ENCODE peak calls at places on chromosome 1, in seven cellular contexts. V, Y, I, S, C, O and E are unnamed samples. For H3K36me3, the result is how much of the 10 kb centered on the place peaks cover.

GRCh38 chr1:205453466-205453865 is 2.4 kb downstream of the BLACAT1 start:
- DNase-seq in C (no peak), S (no peak), I (no peak), Y (no peak), O (no peak), V (no peak), E (no peak)

GRCh38 chr1:235266325-235266724 is 61.7 kb downstream of the ARID4B start:
- DNase-seq in C (no peak), S (no peak), O (no peak), Y (no peak), V (no peak), I (peak), E (no peak)

GRCh38 chr1:43367026-43367903 is 546 bp downstream of the ELOVL1 start:
- DNase-seq in Y (peak), V (peak), C (peak), O (peak), S (peak), I (peak), E (no peak)

GRCh38 chr1:119367332-119368124 is 1.1 kb upstream of the HAO2 start:
- DNase-seq in Y (no peak), O (peak), V (no peak), I (peak), S (no peak), C (no peak), E (no peak)

GRCh38 chr1:55560246-55560645 is 345.1 kb upstream of the USP24 start:
- DNase-seq in I (no peak), S (no peak), V (no peak), Y (no peak), C (no peak), O (no peak), E (no peak)

GRCh38 chr1:68449901-68450300 is at the start of gene RPE65:
- DNase-seq in I (no peak), Y (no peak), C (no peak), V (no peak), O (no peak), S (no peak), E (no peak)

GRCh38 chr1:240831191-240831631 is 219.3 kb upstream of the GREM2 start:
- DNase-seq in V (no peak), C (no peak), Y (no peak), I (peak), S (no peak), O (peak), E (no peak)

GRCh38 chr1:161473363-161473762 is 31.9 kb upstream of the FCGR2A start:
- DNase-seq in Y (no peak), C (no peak), I (peak), V (no peak), O (no peak), S (no peak), E (no peak)

GRCh38 chr1:219239518-219239917 is 65.8 kb downstream of the LYPLAL1 start:
- DNase-seq in Y (no peak), I (no peak), S (no peak), C (no peak), O (no peak), V (no peak), E (no peak)

GRCh38 chr1:21362096-21362495 is 71.8 kb upstream of the ECE1 start:
- DNase-seq in C (no peak), I (no peak), O (peak), S (no peak), V (no peak), Y (no peak), E (no peak)

GRCh38 chr1:228416217-228416971 is at the start of gene TRIM17:
- DNase-seq in Y (peak), C (no peak), S (no peak), V (no peak), O (no peak), I (peak), E (no peak)

GRCh38 chr1:107793896-107794440 is 171.0 kb downstream of the VAV3 start:
- DNase-seq in S (no peak), C (no peak), I (no peak), O (no peak), Y (no peak), V (no peak), E (no peak)

GRCh38 chr1:28519946-28520725 is 14.3 kb downstream of the RCC1 start:
- DNase-seq in S (no peak), O (no peak), C (no peak), V (no peak), I (no peak), Y (no peak), E (no peak)

GRCh38 chr1:209443361-209443931 is 140.1 kb upstream of the CAMK1G start:
- DNase-seq in C (no peak), Y (no peak), V (no peak), S (no peak), O (no peak), I (no peak), E (no peak)

GRCh38 chr1:174405219-174405618 is 42.5 kb upstream of the GPR52 start:
- DNase-seq in V (no peak), Y (no peak), O (no peak), S (no peak), I (no peak), C (no peak), E (no peak)

GRCh38 chr1:201376107-201376463 is 1.4 kb downstream of the TNNT2 start:
- DNase-seq in I (no peak), V (no peak), S (no peak), O (no peak), C (no peak), Y (no peak), E (no peak)

GRCh38 chr1:201379733-201380242 is 2.3 kb upstream of the TNNT2 start:
- DNase-seq in O (no peak), C (no peak), I (no peak), V (peak), Y (no peak), S (no peak), E (no peak)

GRCh38 chr1:201376464-201377374 is 761 bp downstream of the TNNT2 start:
- DNase-seq in Y (no peak), V (peak), O (peak), S (no peak), I (peak), C (no peak), E (no peak)

GRCh38 chr1:201378804-201379203 is 1.3 kb upstream of the TNNT2 start:
- DNase-seq in C (no peak), Y (no peak), I (no peak), V (no peak), S (peak), O (no peak), E (no peak)

DNA sequence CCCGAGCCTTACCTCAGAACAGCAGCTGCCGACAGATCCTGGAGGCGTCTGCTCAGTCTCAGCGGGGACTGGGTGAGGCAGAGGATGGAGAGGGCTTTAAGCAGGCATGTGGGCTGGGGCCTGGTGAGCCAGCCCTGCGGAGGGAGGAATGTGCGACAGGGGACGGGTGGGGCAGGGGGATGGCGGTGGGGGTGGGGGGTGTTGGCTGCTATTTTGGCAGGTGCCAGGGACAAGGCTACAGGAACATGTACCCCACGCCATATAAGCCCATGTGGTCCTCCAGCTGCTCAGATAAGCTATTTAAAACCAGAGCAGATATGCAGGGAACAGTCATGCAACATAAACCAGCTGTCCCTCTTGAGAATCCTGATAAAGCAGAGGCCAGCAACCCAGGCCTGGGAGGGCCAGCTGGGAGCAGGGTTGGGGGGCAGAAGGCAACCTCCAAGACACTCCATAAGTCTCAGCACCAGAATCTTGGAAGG is at the start of gene TNNT2:
- DNase-seq in O (no peak), Y (no peak), S (peak), V (peak), C (no peak), I (no peak), E (peak)
- H3K4me3 ChIP-seq in O (no peak), Y (no peak), S (peak), V (no peak), C (no peak), I (no peak), E (peak)

GRCh38 chr1:229471175-229471574 is 37.0 kb downstream of the NUP133 start:
- DNase-seq in S (no peak), Y (no peak), O (no peak), C (no peak), I (no peak), V (no peak), E (no peak)

GRCh38 chr1:229479660-229480399 is 28.3 kb downstream of the NUP133 start:
- DNase-seq in I (no peak), O (no peak), V (no peak), Y (no peak), S (no peak), C (no peak), E (no peak)

GRCh38 chr1:229478852-229479251 is 29.3 kb downstream of the NUP133 start:
- DNase-seq in Y (no peak), S (no peak), O (no peak), C (no peak), I (no peak), V (no peak), E (no peak)

GRCh38 chr1:229470406-229471043 is 36.6 kb upstream of the ACTA1 start:
- DNase-seq in O (no peak), Y (no peak), S (no peak), V (no peak), I (no peak), C (no peak), E (no peak)

DNA sequence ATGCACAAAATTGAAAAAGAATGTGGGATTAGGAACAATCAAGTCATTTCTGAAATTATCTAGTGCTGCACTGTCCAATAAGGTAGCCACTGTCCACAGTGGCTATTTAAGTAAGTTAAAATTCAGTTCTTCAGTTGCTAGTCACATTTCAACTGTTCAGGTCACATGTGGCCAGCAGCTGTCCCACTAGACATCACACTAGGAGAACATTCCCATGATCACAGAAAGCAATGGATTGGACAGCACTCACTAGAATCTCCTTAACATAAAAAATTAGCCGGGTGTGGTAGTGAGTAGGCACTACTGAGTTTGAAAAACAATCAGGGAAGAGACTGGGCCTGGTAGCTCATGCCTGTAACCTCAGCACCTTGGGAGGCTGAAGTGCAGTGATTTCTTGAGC is 33.6 kb downstream of the NUP133 start:
- DNase-seq in I (no peak), S (no peak), O (no peak), Y (no peak), V (no peak), C (no peak), E (no peak)
- H3K36me3 ChIP-seq in I (under half), S (half or more), O (under half), Y (half or more), V (under half), C (half or more), E (half or more)

DNA sequence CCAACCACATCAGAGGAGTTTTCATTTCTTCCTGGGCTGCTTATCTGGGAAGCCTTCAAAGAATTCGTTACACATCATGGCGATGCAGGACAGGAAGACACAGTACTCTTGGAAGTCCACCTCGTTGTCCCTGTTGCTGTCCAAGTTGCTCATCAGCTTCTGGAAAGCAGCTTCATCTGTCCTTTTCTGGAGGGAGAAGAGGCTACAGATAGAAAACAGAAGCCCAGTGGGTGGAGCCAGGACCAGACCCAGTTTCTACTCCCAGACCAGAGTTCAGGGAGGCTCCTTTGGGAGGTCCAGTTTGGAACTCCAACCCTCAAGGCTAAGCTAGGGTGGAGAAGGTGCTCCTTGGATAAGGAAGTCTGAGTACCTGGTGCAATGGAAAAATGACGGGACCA is 1.9 kb downstream of the S100A4 start:
- DNase-seq in V (peak), O (no peak), C (no peak), S (no peak), Y (peak), I (peak), E (no peak)
- H3K4me3 ChIP-seq in V (no peak), O (no peak), C (peak), S (peak), Y (no peak), I (peak), E (peak)

GRCh38 chr1:208231929-208232360 is 12.2 kb downstream of the PLXNA2 start:
- DNase-seq in V (no peak), Y (no peak), I (peak), O (peak), C (no peak), S (no peak), E (no peak)
- H3K36me3 ChIP-seq in V (under half), Y (under half), I (under half), O (under half), C (under half), S (under half), E (under half)

GRCh38 chr1:156386134-156386901 is 17.3 kb downstream of the RHBG start:
- DNase-seq in O (no peak), C (no peak), I (no peak), Y (no peak), S (no peak), V (no peak), E (no peak)
- H3K4me3 ChIP-seq in O (no peak), C (no peak), I (no peak), Y (no peak), S (no peak), V (no peak), E (no peak)

GRCh38 chr1:42211224-42211623 is 46.7 kb upstream of the GUCA2A start:
- DNase-seq in C (no peak), Y (no peak), S (no peak), V (no peak), I (peak), O (peak), E (no peak)
- H3K36me3 ChIP-seq in C (under half), Y (under half), S (under half), V (under half), I (under half), O (under half), E (under half)

GRCh38 chr1:230864441-230864840 is 3.9 kb downstream of the C1orf198 start:
- DNase-seq in V (no peak), C (no peak), O (no peak), I (peak), Y (peak), S (no peak), E (no peak)
- H3K4me3 ChIP-seq in V (no peak), C (peak), O (no peak), I (peak), Y (no peak), S (peak), E (no peak)